ENCODE peak calls at places on chromosomes 2 and 18, in nine cellular contexts. V is NCI-H1092 treated with DMSO at 0.1 percent for 48 hours; G is Daoy; K is ACHN; I is stimulated activated CD8-positive, alpha-beta memory T cell treated with anti-CD3 and anti-CD28 coated beads, Interleukin-4, amount 100 ng/mL, for 4 hours; A is anterior cingulate cortex; N is AG10803; Z is thoracic aorta; W is BJ. C is an unnamed sample.

GRCh38 chr2:2640371-2640770 is 309.3 kb upstream of the MYT1L start:
- DNase-seq in V (no peak), G (no peak), K (no peak), I (no peak), A (no peak), N (no peak), Z (no peak), W (no peak), C (no peak)

GRCh38 chr2:96484096-96484495 is 21.1 kb downstream of the NEURL3 start:
- DNase-seq in V (no peak), G (no peak), K (no peak), I (no peak), A (no peak), N (no peak), Z (no peak), W (no peak), C (no peak)

GRCh38 chr2:206988884-206989283 is 49.6 kb downstream of the CPO start:
- DNase-seq in V (no peak), G (no peak), K (no peak), I (no peak), A (no peak), N (no peak), Z (no peak), W (no peak), C (no peak)

GRCh38 chr2:225763711-225764110 is 364.2 kb downstream of the NYAP2 start:
- DNase-seq in V (no peak), G (no peak), K (no peak), I (no peak), A (no peak), N (no peak), Z (no peak), W (no peak), C (no peak)

GRCh38 chr2:216700778-216701177 is 5.4 kb upstream of the IGFBP5 start:
- DNase-seq in V (peak), G (no peak), K (no peak), I (no peak), A (no peak), N (no peak), Z (no peak), W (no peak), C (no peak)

GRCh38 chr2:95728878-95729511 is 137.2 kb downstream of the TRIM43 start:
- DNase-seq in V (peak), G (peak), K (peak), I (no peak), A (peak), N (peak), Z (peak), W (peak), C (peak)

GRCh38 chr18:21110667-21111350 is 804 bp downstream of the ROCK1 start:
- DNase-seq in V (peak), G (peak), K (peak), I (peak), A (peak), N (peak), Z (no peak), W (no peak), C (no peak)

GRCh38 chr2:234363011-234363487 is 133.8 kb downstream of the ARL4C start:
- DNase-seq in V (peak), G (peak), K (peak), I (no peak), A (no peak), N (peak), Z (no peak), W (peak), C (peak)

GRCh38 chr2:104889261-104890091 is 35.6 kb downstream of the POU3F3 start:
- DNase-seq in V (no peak), G (peak), K (no peak), I (no peak), A (no peak), N (no peak), Z (no peak), W (no peak), C (no peak)

GRCh38 chr2:42031783-42032620 is 15.8 kb upstream of the PKDCC start:
- DNase-seq in V (no peak), G (no peak), K (no peak), I (no peak), A (no peak), N (no peak), Z (no peak), W (no peak), C (no peak)

GRCh38 chr18:61892683-61893303 is at the start of gene RNF152:
- DNase-seq in V (peak), G (no peak), K (no peak), I (no peak), A (no peak), N (peak), Z (no peak), W (no peak), C (no peak)

GRCh38 chr2:179177694-179178093 is 86.9 kb downstream of the SESTD1 start:
- DNase-seq in V (no peak), G (no peak), K (no peak), I (no peak), A (no peak), N (no peak), Z (no peak), W (no peak), C (no peak)

GRCh38 chr2:150339282-150339681 is 148.2 kb downstream of the RND3 start:
- DNase-seq in V (no peak), G (no peak), K (no peak), I (no peak), A (no peak), N (peak), Z (no peak), W (no peak), C (no peak)

GRCh38 chr2:233387667-233388528 is 33.6 kb downstream of the DGKD start:
- DNase-seq in V (peak), G (peak), K (peak), I (no peak), A (peak), N (peak), Z (peak), W (peak), C (no peak)

C was measured in iPS DF 19.7.